ENCODE peak calls at places on chromosome 18, in four cellular contexts. J is uterus, W is body of pancreas, D is heart left ventricle. P is an unnamed sample.

GRCh38 chr18:34760444-34760843 is 50.3 kb downstream of the DTNA start:
- DNase-seq in W (no peak), J (no peak), D (peak; percentile 36), P (no peak)

GRCh38 chr18:72940509-72940908 is 72.7 kb upstream of the NETO1 start:
- DNase-seq in J (no peak), W (no peak), D (no peak), P (no peak)

GRCh38 chr18:21682276-21683051 is 22.1 kb downstream of the ABHD3 start:
- DNase-seq in J (no peak), D (no peak), W (no peak), P (no peak)

GRCh38 chr18:12041561-12041960 is 52.1 kb upstream of the ANKRD62 start:
- DNase-seq in J (no peak), W (no peak), D (no peak), P (no peak)

GRCh38 chr18:36412778-36413177 is 115.3 kb downstream of the FHOD3 start:
- DNase-seq in D (no peak), J (no peak), W (no peak), P (no peak)

GRCh38 chr18:67417864-67418523 is 98.5 kb downstream of the DSEL start:
- DNase-seq in D (no peak), W (no peak), J (no peak), P (no peak)

GRCh38 chr18:11042247-11042646 is 107.1 kb downstream of the PIEZO2 start:
- DNase-seq in D (peak; percentile 32), J (no peak), W (no peak), P (no peak)

GRCh38 chr18:48942554-48943261 is 8.1 kb downstream of the SMAD7 start:
- DNase-seq in J (no peak), D (no peak), W (peak; percentile 83), P (no peak)

GRCh38 chr18:68316636-68317035 is 398.3 kb downstream of the TMX3 start:
- DNase-seq in W (no peak), D (no peak), J (no peak), P (no peak)

GRCh38 chr18:42310956-42311355 is 355.9 kb downstream of the PIK3C3 start:
- DNase-seq in W (no peak), J (no peak), D (peak; percentile 36), P (no peak)

GRCh38 chr18:79871026-79871390 is 73.3 kb downstream of the KCNG2 start:
- DNase-seq in J (no peak), D (no peak), W (no peak), P (no peak)

GRCh38 chr18:26496528-26496927 is 51.8 kb downstream of the KCTD1 start:
- DNase-seq in W (no peak), D (no peak), J (no peak), P (no peak)

GRCh38 chr18:70279470-70279869 is 9.4 kb upstream of the SOCS6 start:
- DNase-seq in J (no peak), D (no peak), W (no peak), P (no peak)

GRCh38 chr18:48828713-48829442 is 121.9 kb downstream of the SMAD7 start:
- DNase-seq in J (peak; percentile 22), D (peak; percentile 17), W (no peak), P (no peak)

GRCh38 chr18:12306752-12307151 is 1.3 kb upstream of the TUBB6 start:
- DNase-seq in J (peak; percentile 15), D (no peak), W (no peak), P (no peak)

GRCh38 chr18:9123520-9123919 is 13.1 kb upstream of the ANKRD12 start:
- DNase-seq in W (no peak), J (no peak), D (no peak), P (no peak)

GRCh38 chr18:9124824-9125223 is 11.8 kb upstream of the ANKRD12 start:
- DNase-seq in W (no peak), D (no peak), J (no peak), P (no peak)

GRCh38 chr18:9117980-9118841 is 15.7 kb downstream of the NDUFV2 start:
- DNase-seq in D (no peak), J (no peak), W (no peak), P (no peak)

GRCh38 chr18:9115984-9116383 is 13.5 kb downstream of the NDUFV2 start:
- DNase-seq in W (no peak), D (no peak), J (no peak), P (no peak)

DNA sequence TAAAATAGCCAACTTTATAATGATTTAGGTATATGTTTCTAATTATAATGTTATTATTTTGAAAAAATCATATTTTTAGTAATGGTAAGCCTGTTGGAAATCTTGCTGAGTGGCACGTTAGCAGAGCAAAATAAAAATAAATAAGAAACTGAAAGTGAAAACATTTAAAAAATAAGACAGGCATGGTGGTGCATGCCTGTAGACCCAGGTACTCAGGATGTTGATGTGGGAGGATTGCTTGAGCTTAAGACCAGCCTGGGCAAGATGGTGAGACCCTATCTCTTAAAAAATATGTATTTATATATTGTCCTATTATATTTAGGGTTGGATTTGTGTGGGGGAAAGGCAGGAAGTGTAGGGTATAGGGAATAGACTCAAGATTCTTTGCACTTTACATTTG is 15.8 kb upstream of the ANKRD12 start:
- DNase-seq in J (no peak), D (no peak), W (no peak), P (no peak)
- H3K27ac ChIP-seq in J (peak overlapping the region; percentile 17), D (no peak overlapping the region), W (peak overlapping the region; percentile 12), P (peak overlapping the region; percentile 90)

GRCh38 chr18:75351409-75351808 is 76.1 kb downstream of the SMIM21 start:
- DNase-seq in J (no peak), W (no peak), D (no peak), P (no peak)
- TF ChIP-seq POLR2A in J (no peak), W (no peak), D (no peak), P (no peak)

GRCh38 chr18:58671941-58672565 is 788 bp downstream of the MALT1 start:
- DNase-seq in J (peak; percentile 23), W (no peak), D (peak; percentile 48), P (peak; percentile 7)
- H3K4me1 ChIP-seq in J (no peaks in the 10 kb centered on the region), W (peaks cover 20% of the 10 kb centered on the region), D (peaks cover 22% of the 10 kb centered on the region), P (peaks cover 20% of the 10 kb centered on the region)

DNA sequence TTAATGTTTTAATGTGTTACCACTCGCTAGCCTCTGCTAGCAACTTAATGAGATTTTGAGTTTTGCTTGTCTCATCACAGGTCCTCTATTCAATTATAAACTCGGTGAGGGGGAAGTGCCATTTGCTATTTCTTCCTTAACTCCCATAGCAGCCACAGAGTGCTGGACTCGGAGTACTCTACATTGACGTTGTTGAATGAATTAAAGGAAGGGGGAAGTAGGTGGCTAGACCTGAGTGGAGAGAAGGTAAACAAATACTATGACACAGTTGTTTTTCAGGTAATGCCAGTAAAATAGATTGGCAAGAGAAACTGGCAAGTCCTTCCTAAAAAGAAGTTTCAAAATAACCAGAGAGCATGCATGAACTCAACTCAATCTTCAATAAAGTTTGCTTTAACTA is 339.3 kb downstream of the HRH4 start:
- DNase-seq in D (no peak), W (no peak), J (no peak), P (no peak)
- H3K27ac ChIP-seq in D (no peak overlapping the region), W (no peak overlapping the region), J (no peak overlapping the region), P (peak overlapping the region; percentile 14)

DNA sequence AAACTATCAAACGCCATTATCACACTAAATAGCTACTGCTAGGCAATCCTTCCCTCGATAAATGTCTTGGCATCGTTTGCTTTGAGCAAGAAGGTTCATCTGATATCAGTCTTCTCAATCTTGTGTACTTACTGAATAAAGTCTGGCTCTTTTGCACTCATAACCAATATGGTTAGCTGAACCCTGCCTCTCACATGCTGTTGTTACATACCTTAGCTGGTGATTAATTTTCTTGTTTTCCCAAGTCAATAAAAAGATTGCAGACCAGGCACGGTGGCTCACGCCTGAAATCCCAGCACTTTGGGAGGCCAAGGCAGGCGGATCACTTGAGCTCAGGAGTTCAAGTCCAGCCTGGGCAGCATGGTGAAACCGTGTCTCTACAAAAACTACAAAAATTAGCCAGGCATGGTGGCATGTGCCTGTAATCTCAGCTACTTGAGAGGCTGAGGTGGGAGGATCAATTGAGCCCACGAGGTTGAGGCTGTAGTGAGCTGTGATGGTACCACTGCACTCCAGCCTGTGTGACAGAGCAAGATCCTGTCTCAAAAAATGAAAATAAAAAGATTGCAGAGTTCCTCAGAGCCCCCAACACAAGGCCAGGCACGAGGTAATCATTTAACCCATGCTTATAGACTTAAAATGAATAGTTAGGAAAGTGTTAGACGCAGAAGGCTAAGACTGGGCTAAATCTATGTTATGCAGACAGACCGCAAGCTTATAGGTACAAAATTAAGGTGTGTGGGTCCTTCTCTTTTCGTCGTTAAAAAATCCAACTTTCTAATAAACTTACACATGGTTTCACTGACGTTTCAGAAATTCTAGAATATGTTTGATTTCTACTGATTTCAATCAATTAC is 177.5 kb downstream of the ALPK2 start:
- DNase-seq in D (no peak), J (no peak), W (no peak), P (no peak)
- TF ChIP-seq POLR2A in D (no peak), J (no peak), W (no peak), P (no peak)

P was measured in esophagus squamous epithelium.